ENCODE peak calls at places on chromosomes 2 and 18, in five cellular contexts. O is SJCRH30, Y is pancreas, C is IMR-90, V is tibial artery. F is an unnamed sample.

GRCh38 chr18:10580215-10580614 is 54.4 kb downstream of the NAPG start:
- DNase-seq in Y (no peak), V (no peak), C (no peak), O (no peak), F (no peak)

GRCh38 chr2:15591692-15592463 is at the start of gene DDX1:
- DNase-seq in C (peak; percentile 79), V (peak; percentile 90), O (peak; percentile 87), Y (peak; percentile 79), F (peak; percentile 85)

GRCh38 chr18:55236150-55236931 is 277.1 kb upstream of the CCDC68 start:
- DNase-seq in Y (no peak), O (no peak), V (peak; percentile 64), C (peak; percentile 38), F (no peak)

GRCh38 chr2:49000692-49001091 is 153.6 kb downstream of the FSHR start:
- DNase-seq in C (no peak), O (no peak), Y (no peak), V (no peak), F (no peak)

GRCh38 chr2:71452565-71452964 is 796 bp upstream of the DYSF start:
- DNase-seq in V (no peak), O (peak; percentile 97), C (peak; percentile 38), Y (no peak), F (no peak)

GRCh38 chr18:48819276-48819675 is 131.5 kb downstream of the SMAD7 start:
- DNase-seq in Y (no peak), O (no peak), V (peak; percentile 35), C (no peak), F (no peak)

GRCh38 chr2:62197017-62197586 is 1.2 kb downstream of the B3GNT2 start:
- DNase-seq in V (peak; percentile 69), Y (peak; percentile 31), C (no peak), O (no peak), F (peak; percentile 35)

GRCh38 chr2:170214309-170214902 is 36.5 kb downstream of the MYO3B start:
- DNase-seq in Y (no peak), V (no peak), O (no peak), C (no peak), F (no peak)

GRCh38 chr2:173021939-173022371 is 53.7 kb upstream of the MAP3K20 start:
- DNase-seq in V (no peak), C (peak; percentile 60), Y (no peak), O (no peak), F (no peak)

GRCh38 chr2:100013892-100014677 is 128.3 kb downstream of the AFF3 start:
- DNase-seq in Y (peak; percentile 4), C (peak; percentile 99), O (no peak), V (peak; percentile 78), F (no peak)

GRCh38 chr2:63849381-63850203 is 7.9 kb downstream of the UGP2 start:
- DNase-seq in V (no peak), C (no peak), Y (no peak), O (no peak), F (no peak)

GRCh38 chr2:145185696-145186095 is 665.8 kb upstream of the ZEB2 start:
- DNase-seq in Y (no peak), C (peak; percentile 84), V (no peak), O (no peak), F (no peak)

GRCh38 chr2:16281451-16282330 is 341.3 kb downstream of the MYCN start:
- DNase-seq in C (no peak), V (no peak), Y (no peak), O (peak; percentile 72), F (no peak)

GRCh38 chr18:9708057-9708881 is at the start of gene RAB31:
- DNase-seq in O (peak; percentile 15), Y (peak; percentile 54), V (peak; percentile 95), C (peak; percentile 72), F (no peak)

GRCh38 chr2:163182764-163183354 is 344.3 kb upstream of the KCNH7 start:
- DNase-seq in O (no peak), C (peak; percentile 32), V (no peak), Y (no peak), F (no peak)

GRCh38 chr2:120388222-120389035 is 42.5 kb downstream of the INHBB start:
- DNase-seq in V (peak; percentile 42), O (no peak), Y (no peak), C (no peak), F (no peak)

GRCh38 chr2:240232264-240232915 is 91.9 kb upstream of the OTOS start:
- DNase-seq in O (no peak), V (peak; percentile 67), Y (no peak), C (no peak), F (no peak)

GRCh38 chr2:163601377-163601776 is 134.4 kb downstream of the FIGN start:
- DNase-seq in C (peak; percentile 24), V (no peak), Y (no peak), O (no peak), F (no peak)

GRCh38 chr2:144449028-144449406 is 70.9 kb downstream of the ZEB2 start:
- DNase-seq in Y (no peak), C (no peak), O (no peak), V (peak; percentile 73), F (no peak)

GRCh38 chr2:186126181-186126580 is 359.9 kb upstream of the ZC3H15 start:
- DNase-seq in V (no peak), C (no peak), Y (no peak), O (no peak), F (no peak)

GRCh38 chr2:45849491-45850283 is 198.2 kb downstream of the PRKCE start:
- DNase-seq in O (no peak), V (no peak), C (peak; percentile 72), Y (no peak), F (no peak)

GRCh38 chr2:199404841-199405240 is 52.9 kb downstream of the SATB2 start:
- DNase-seq in O (no peak), Y (no peak), C (peak; percentile 57), V (no peak), F (no peak)

GRCh38 chr2:210553371-210553770 is 3.0 kb upstream of the CPS1 start:
- DNase-seq in C (no peak), O (peak; percentile 38), Y (no peak), V (no peak), F (no peak)

GRCh38 chr2:68185541-68186164 is 28.0 kb downstream of the PNO1 start:
- DNase-seq in O (peak; percentile 59), Y (no peak), C (peak; percentile 34), V (no peak), F (peak; percentile 57)

GRCh38 chr2:28316546-28317335 is 75.9 kb upstream of the FOSL2 start:
- DNase-seq in O (no peak), C (no peak), Y (no peak), V (no peak), F (no peak)

GRCh38 chr2:95031726-95032116 is 6.2 kb downstream of the MAL start:
- DNase-seq in Y (no peak), C (no peak), O (no peak), V (no peak), F (no peak)

GRCh38 chr2:74384051-74384450 is 3.9 kb upstream of the DCTN1 start:
- DNase-seq in V (no peak), Y (no peak), C (peak; percentile 36), O (no peak), F (no peak)

GRCh38 chr18:1914489-1914888 is 656.8 kb downstream of the METTL4 start:
- DNase-seq in C (no peak), Y (no peak), O (no peak), V (no peak), F (no peak)

GRCh38 chr2:154846842-154847241 is 148.3 kb downstream of the KCNJ3 start:
- DNase-seq in V (no peak), Y (no peak), C (no peak), O (no peak), F (no peak)

GRCh38 chr2:207831569-207832248 is 62.0 kb upstream of the FZD5 start:
- DNase-seq in O (no peak), Y (no peak), C (no peak), V (no peak), F (no peak)

GRCh38 chr2:109453596-109453995 is 160.2 kb downstream of the SEPTIN10 start:
- DNase-seq in Y (no peak), V (peak; percentile 42), O (no peak), C (no peak), F (no peak)

GRCh38 chr2:109451671-109452070 is 162.1 kb downstream of the SEPTIN10 start:
- DNase-seq in Y (no peak), V (peak; percentile 56), C (no peak), O (no peak), F (no peak)

GRCh38 chr2:109448946-109449788 is 164.6 kb downstream of the SEPTIN10 start:
- DNase-seq in C (no peak), O (peak; percentile 59), V (peak; percentile 85), Y (peak; percentile 16), F (no peak)

GRCh38 chr2:109452318-109453305 is 161.2 kb downstream of the SEPTIN10 start:
- DNase-seq in V (peak; percentile 65), Y (no peak), O (no peak), C (no peak), F (no peak)

DNA sequence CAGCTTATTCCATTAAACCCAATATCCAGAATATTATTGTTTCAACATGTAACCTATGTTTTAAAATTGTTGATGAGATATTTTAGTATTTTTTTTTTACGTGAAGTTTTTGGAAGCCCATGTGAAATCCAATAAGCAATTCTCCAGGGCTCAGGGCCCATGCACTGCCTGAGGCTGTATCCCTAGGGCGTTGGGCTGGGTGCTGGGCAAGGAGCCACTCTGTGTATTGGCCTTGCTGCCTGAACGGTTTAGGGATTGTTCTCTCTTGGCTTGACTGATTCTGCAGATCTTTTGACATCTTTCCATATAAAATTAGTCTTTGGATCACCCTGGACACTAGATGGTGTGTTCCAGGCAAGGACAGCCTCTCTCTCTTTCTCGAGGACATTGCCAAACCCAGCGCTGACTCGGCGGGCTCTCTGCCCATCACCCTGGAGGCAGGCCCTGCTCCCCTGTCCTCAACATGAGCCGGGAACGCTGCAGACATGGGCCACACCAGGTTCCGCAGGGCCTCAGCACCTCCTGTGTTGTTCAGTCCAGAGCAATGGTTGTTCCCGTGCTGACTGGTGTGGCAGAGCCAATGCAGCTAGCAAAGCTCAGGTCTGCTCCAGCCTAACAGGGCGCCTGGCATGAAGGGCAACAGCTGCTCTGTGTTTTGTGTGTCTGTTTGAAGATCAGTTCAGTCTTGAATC is 163.0 kb downstream of the SEPTIN10 start:
- DNase-seq in Y (no peak), V (peak; percentile 88), C (no peak), O (no peak), F (no peak)
- H3K36me3 ChIP-seq in Y (no peaks in the 10 kb centered on the region), V (no peaks in the 10 kb centered on the region), C (peaks cover 45% of the 10 kb centered on the region), O (no peaks in the 10 kb centered on the region), F (peaks cover 4% of the 10 kb centered on the region)

DNA sequence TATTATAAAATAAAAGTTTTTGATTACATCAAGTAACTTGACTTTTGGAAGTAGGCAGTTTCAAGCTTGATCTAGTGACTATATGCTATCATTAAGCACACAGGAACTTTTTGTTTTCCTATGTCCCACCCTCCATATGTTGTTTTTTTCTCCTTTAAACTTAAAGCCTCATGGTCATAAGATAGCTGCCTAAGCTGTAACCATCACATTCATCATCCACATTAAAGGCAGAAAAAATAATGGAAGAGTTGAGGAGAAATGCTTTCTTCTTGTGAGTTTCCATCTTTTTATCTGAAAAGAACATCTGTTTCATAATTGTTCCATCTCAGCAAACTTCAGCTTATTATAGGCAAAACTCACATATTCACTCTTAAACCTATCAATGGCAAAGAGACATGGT is 630.4 kb downstream of the STK39 start:
- DNase-seq in Y (no peak), V (no peak), O (no peak), C (no peak), F (no peak)
- H3K36me3 ChIP-seq in Y (no peaks in the 10 kb centered on the region), V (no peaks in the 10 kb centered on the region), O (no peaks in the 10 kb centered on the region), C (no peaks in the 10 kb centered on the region), F (no peaks in the 10 kb centered on the region)

GRCh38 chr2:42055573-42056514 is 8.0 kb downstream of the PKDCC start:
- DNase-seq in C (no peak), O (no peak), Y (peak; percentile 54), V (no peak), F (no peak)
- H3K36me3 ChIP-seq in C (peaks cover 83% of the 10 kb centered on the region), O (peaks cover 91% of the 10 kb centered on the region), Y (no peaks in the 10 kb centered on the region), V (peaks cover 52% of the 10 kb centered on the region), F (no peaks in the 10 kb centered on the region)

GRCh38 chr2:2793925-2794324 is 462.9 kb upstream of the MYT1L start:
- DNase-seq in O (no peak), C (no peak), V (peak; percentile 32), Y (no peak), F (no peak)
- H3K36me3 ChIP-seq in O (no peaks in the 10 kb centered on the region), C (no peaks in the 10 kb centered on the region), V (no peaks in the 10 kb centered on the region), Y (no peaks in the 10 kb centered on the region), F (no peaks in the 10 kb centered on the region)

F was measured in CD8-positive, alpha-beta T cell.